ENCODE peak calls at places on chromosomes 3 and 15, in seven cellular contexts. Z is spleen, P is keratinocyte, M is breast epithelium, E is MM.1S, Q is tibial nerve, O is endothelial cell of umbilical vein. D is an unnamed sample.
A peak's percentile ranks its signal among the peaks of the same experiment; 100 is the strongest.

GRCh38 chr15:57432141-57432701 is 55.9 kb downstream of the CGNL1 start:
- DNase-seq in E (no peak), Q (no peak), Z (no peak), O (peak; percentile 75), P (no peak), M (no peak), D (no peak)

GRCh38 chr3:29331830-29332637 is 51.2 kb downstream of the RBMS3 start:
- DNase-seq in Q (no peak), M (peak; percentile 44), P (peak; percentile 32), E (no peak), Z (no peak), O (peak; percentile 51), D (no peak)

GRCh38 chr3:120160050-120160449 is 65.8 kb upstream of the GSK3B start:
- DNase-seq in E (no peak), M (peak; percentile 84), Z (no peak), P (no peak), Q (peak; percentile 56), O (no peak), D (no peak)

GRCh38 chr3:48002787-48003186 is 13.4 kb downstream of the MAP4 start:
- DNase-seq in Q (no peak), O (no peak), Z (no peak), M (no peak), E (no peak), P (no peak), D (no peak)

GRCh38 chr3:146831657-146832056 is 226.5 kb upstream of the PLSCR5 start:
- DNase-seq in Q (no peak), O (no peak), E (no peak), M (no peak), Z (no peak), P (no peak), D (no peak)

GRCh38 chr3:124467980-124468902 is 262.0 kb upstream of the UMPS start:
- DNase-seq in M (no peak), Q (peak; percentile 10), O (peak; percentile 58), Z (no peak), P (no peak), E (peak; percentile 74), D (peak; percentile 33)

GRCh38 chr15:89118481-89118989 is 30.3 kb downstream of the ABHD2 start:
- DNase-seq in M (no peak), P (no peak), Z (no peak), E (no peak), O (peak; percentile 64), Q (no peak), D (no peak)

GRCh38 chr3:141242035-141242721 is 10.6 kb downstream of the PXYLP1 start:
- DNase-seq in P (no peak), Q (no peak), O (no peak), E (no peak), M (no peak), Z (no peak), D (no peak)

GRCh38 chr3:69143605-69144004 is 21.2 kb upstream of the LMOD3 start:
- DNase-seq in M (no peak), P (peak; percentile 36), O (no peak), E (no peak), Q (no peak), Z (no peak), D (no peak)

GRCh38 chr15:65939901-65940617 is 70.8 kb downstream of the RAB11A start:
- DNase-seq in Z (no peak), E (no peak), P (peak; percentile 13), M (no peak), O (peak; percentile 76), Q (no peak), D (peak; percentile 41)

GRCh38 chr3:119257654-119258410 is 17.2 kb upstream of the B4GALT4 start:
- DNase-seq in O (no peak), P (no peak), M (no peak), E (peak; percentile 56), Q (no peak), Z (no peak), D (no peak)

GRCh38 chr15:24772709-24773373 is 97.3 kb downstream of the NPAP1 start:
- DNase-seq in P (no peak), Q (peak; percentile 12), E (no peak), M (peak; percentile 27), Z (peak; percentile 78), O (peak; percentile 81), D (peak; percentile 70)

GRCh38 chr15:94097567-94097966 is 133.8 kb upstream of the MCTP2 start:
- DNase-seq in Q (no peak), P (no peak), E (no peak), M (no peak), O (no peak), Z (no peak), D (no peak)

GRCh38 chr15:89556413-89557262 is 18.6 kb upstream of the TICRR start:
- DNase-seq in M (peak; percentile 24), E (peak; percentile 52), Z (no peak), P (peak; percentile 46), O (peak; percentile 82), Q (peak; percentile 73), D (no peak)

GRCh38 chr3:31550452-31551251 is 17.9 kb downstream of the STT3B start:
- DNase-seq in M (no peak), O (peak; percentile 60), Q (peak; percentile 48), Z (no peak), E (peak; percentile 30), P (no peak), D (no peak)

GRCh38 chr3:38738630-38739395 is 77.2 kb downstream of the SCN10A start:
- DNase-seq in O (peak; percentile 73), P (no peak), M (no peak), Z (no peak), Q (peak; percentile 17), E (peak; percentile 21), D (no peak)

GRCh38 chr3:151776259-151776740 is 37.6 kb upstream of the AADAC start:
- DNase-seq in O (no peak), P (no peak), Q (no peak), M (no peak), Z (no peak), E (no peak), D (no peak)

DNA sequence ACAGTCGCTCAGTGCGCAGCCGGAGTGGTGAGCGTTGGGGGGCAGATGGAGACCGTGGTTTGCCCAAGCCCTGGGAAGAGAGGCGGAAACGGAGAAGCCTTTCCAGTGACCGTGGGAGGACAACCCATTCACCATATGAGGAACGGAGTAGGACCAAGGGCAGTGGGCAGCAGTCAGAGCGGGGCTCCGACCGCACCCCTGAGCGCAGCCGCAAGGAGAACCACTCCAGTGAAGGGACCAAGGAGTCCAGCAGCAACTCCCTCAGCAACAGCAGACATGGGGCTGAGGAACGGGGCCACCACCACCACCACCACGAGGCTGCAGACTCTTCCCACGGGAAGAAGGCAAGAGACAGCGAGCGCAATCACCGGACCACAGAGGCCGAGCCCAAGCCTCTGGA is 2.0 kb downstream of the RBM15B start:
- DNase-seq in Z (no peak), Q (no peak), M (no peak), O (no peak), P (no peak), E (no peak), D (no peak)
- H3K27ac ChIP-seq in Z (no peak overlapping the region), Q (no peak overlapping the region), M (no peak overlapping the region), O (no peak overlapping the region), P (no peak overlapping the region), E (no peak overlapping the region), D (no peak overlapping the region)

GRCh38 chr3:14118400-14119165 is 6.1 kb downstream of the CHCHD4 start:
- DNase-seq in Z (no peak), O (no peak), E (no peak), Q (no peak), M (no peak), P (no peak), D (no peak)

GRCh38 chr3:14110699-14111098 is 14.0 kb downstream of the CHCHD4 start:
- DNase-seq in P (no peak), E (no peak), O (no peak), Q (no peak), M (no peak), Z (no peak), D (no peak)

GRCh38 chr3:14119166-14119510 is 5.5 kb downstream of the CHCHD4 start:
- DNase-seq in P (no peak), Z (no peak), M (no peak), Q (no peak), E (no peak), O (no peak), D (no peak)

GRCh38 chr3:14117468-14118399 is 6.9 kb downstream of the CHCHD4 start:
- DNase-seq in O (no peak), Q (no peak), M (no peak), Z (no peak), P (no peak), E (no peak), D (no peak)

DNA sequence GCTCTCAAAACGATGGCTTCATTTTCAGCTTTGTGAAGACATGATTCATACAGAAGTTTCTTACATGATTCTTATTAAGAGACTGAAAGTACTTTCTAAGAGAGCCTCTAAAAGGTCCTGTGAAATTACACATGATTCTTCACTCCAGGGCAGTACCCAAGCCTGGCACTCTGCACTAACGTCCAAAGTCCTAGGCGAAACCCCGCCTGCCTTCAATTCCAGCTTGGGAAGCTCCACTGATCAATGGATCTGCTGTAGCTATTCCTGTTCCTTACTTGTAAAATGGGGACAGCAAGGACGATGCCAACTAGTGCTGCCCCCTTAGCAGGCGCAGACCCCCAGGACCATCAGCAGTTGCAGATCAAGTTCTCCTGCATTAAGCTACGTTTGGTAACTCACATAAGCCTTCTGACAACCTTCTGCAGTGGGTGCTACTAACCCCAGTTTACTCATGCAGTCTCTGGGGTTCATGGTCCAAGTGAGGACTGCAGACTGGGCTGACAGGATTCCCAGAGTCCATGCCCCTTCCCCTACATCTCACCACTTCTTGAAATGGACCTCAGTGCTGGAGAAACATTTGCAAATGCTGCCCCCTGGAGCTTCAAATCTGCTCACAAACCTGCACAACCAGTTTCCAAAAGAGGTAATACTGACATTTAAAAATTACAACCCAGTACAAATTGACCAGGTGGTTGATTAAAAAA is 10.6 kb downstream of the CHCHD4 start:
- DNase-seq in O (no peak), Z (no peak), M (no peak), E (no peak), Q (no peak), P (no peak), D (no peak)
- TF ChIP-seq CTCF in O (no peak), Z (no peak), M (no peak), E (peak; percentile 33), Q (no peak), P (peak; percentile 21), D (peak; percentile 15)

DNA sequence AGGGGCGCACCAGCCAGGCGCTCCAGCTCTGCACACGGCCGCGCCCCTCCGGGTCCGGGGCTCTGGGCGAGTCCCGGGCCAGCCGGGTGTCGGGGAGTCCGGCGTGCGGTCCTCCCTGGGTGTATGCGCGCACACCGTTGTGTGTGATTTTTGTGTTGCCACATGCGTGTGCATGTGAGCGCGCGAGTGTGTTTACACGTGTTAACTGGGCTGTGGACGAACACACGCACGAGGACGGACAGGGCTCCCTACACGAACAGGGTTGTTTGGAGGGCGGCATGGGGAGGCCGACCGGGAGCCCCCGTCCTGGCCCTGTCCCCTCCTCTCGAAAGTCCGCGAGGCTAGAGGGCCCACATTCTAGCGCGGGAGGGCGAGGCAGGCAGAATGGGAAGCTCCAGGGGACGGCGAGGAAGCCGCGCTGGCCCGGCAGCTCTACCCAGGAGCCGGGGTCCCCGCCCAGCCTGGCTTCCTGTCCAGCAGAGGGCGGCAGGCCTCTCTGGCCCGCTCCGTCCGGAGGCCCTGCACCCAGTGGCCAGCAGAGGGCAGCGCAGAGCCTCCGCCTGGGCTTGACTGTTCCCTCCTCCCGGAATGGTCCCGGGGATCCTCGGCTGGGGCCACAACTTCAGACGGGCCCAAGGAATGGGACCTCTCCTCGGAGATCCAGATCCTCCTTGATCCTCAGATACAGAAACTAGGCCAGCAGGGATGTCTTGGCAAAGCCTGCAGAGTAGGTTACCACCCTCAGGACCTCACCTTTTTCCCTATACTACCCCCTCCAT is 611 bp upstream of the LINGO1 start:
- DNase-seq in Z (peak; percentile 95), M (peak; percentile 62), O (peak; percentile 76), P (peak; percentile 26), E (peak; percentile 72), Q (peak; percentile 81), D (peak; percentile 90)
- H3K27me3 ChIP-seq in Z (peaks cover 73% of the 10 kb centered on the region), M (peaks cover 34% of the 10 kb centered on the region), O (peaks cover 45% of the 10 kb centered on the region), P (peaks cover 57% of the 10 kb centered on the region), E (peaks cover 79% of the 10 kb centered on the region), Q (no peaks in the 10 kb centered on the region), D (no peaks in the 10 kb centered on the region)

GRCh38 chr3:5017953-5018531 is 38.8 kb downstream of the BHLHE40 start:
- DNase-seq in P (no peak), Q (peak; percentile 77), M (no peak), Z (peak; percentile 67), E (no peak), O (no peak), D (peak; percentile 55)
- H3K27ac ChIP-seq in P (peak overlapping the region; percentile 97), Q (peak overlapping the region; percentile 46), M (peak overlapping the region; percentile 14), Z (no peak overlapping the region), E (no peak overlapping the region), O (peak overlapping the region; percentile 36), D (peak overlapping the region; percentile 70)